ENCODE peak calls at places on chromosomes 3 and 15, in four cellular contexts. P, L, T and A are unnamed samples.

GRCh38 chr3:196471551-196471950 is 32.0 kb downstream of the RNF168 start:
- DNase-seq in T (no peak), L (no peak), P (no peak), A (no peak)

GRCh38 chr15:58179741-58180381 is 41.7 kb downstream of the AQP9 start:
- DNase-seq in L (peak), P (no peak), T (no peak), A (no peak)

GRCh38 chr3:45994661-45995369 is 809 bp downstream of the FYCO1 start:
- DNase-seq in T (no peak), P (peak), L (peak), A (peak)

GRCh38 chr3:133469140-133469731 is 69.4 kb downstream of the BFSP2 start:
- DNase-seq in T (no peak), P (no peak), L (no peak), A (peak)

GRCh38 chr3:12999147-13000140 is 73.8 kb downstream of the IQSEC1 start:
- DNase-seq in L (peak), P (no peak), T (no peak), A (peak)

GRCh38 chr3:123782488-123782887 is 101.6 kb downstream of the MYLK start:
- DNase-seq in L (no peak), T (no peak), P (no peak), A (no peak)

GRCh38 chr3:107992976-107993684 is 97.7 kb downstream of the CD47 start:
- DNase-seq in T (no peak), P (no peak), L (no peak), A (no peak)

GRCh38 chr15:42138968-42139386 is 17.5 kb downstream of the PLA2G4F start:
- DNase-seq in T (no peak), P (no peak), L (no peak), A (peak)

GRCh38 chr3:50068134-50068533 is 20.6 kb upstream of the RBM5 start:
- DNase-seq in T (no peak), P (no peak), L (no peak), A (no peak)

GRCh38 chr15:45457215-45457614 is 65.3 kb downstream of the SLC30A4 start:
- DNase-seq in T (no peak), L (no peak), P (no peak), A (no peak)

GRCh38 chr15:50261979-50262378 is 3.5 kb downstream of the HDC start:
- DNase-seq in T (no peak), L (peak), P (no peak), A (no peak)

GRCh38 chr3:168459229-168459784 is 363.6 kb upstream of the GOLIM4 start:
- DNase-seq in T (no peak), L (no peak), P (no peak), A (no peak)

GRCh38 chr3:98954806-98955205 is 53.3 kb upstream of the DCBLD2 start:
- DNase-seq in P (no peak), L (no peak), T (no peak), A (no peak)

GRCh38 chr3:46586738-46587246 is 20.7 kb upstream of the LRRC2 start:
- DNase-seq in T (no peak), P (no peak), L (no peak), A (no peak)

GRCh38 chr3:12536423-12536822 is 8.9 kb downstream of the MKRN2OS start:
- DNase-seq in P (no peak), T (no peak), L (no peak), A (no peak)

GRCh38 chr3:157360044-157360443 is 76.6 kb upstream of the PTX3 start:
- DNase-seq in L (no peak), T (no peak), P (peak), A (no peak)

GRCh38 chr3:79354179-79354688 is 413.6 kb downstream of the ROBO1 start:
- DNase-seq in T (no peak), P (no peak), L (no peak), A (no peak)

GRCh38 chr3:186070996-186071395 is 37.9 kb downstream of the ETV5 start:
- DNase-seq in L (no peak), P (no peak), T (no peak), A (no peak)

GRCh38 chr15:90959894-90960293 is 5.2 kb downstream of the RCCD1 start:
- DNase-seq in T (no peak), P (no peak), L (no peak), A (no peak)

GRCh38 chr3:153768559-153769469 is 352.4 kb upstream of the ARHGEF26 start:
- DNase-seq in T (peak), P (peak), L (peak), A (peak)

GRCh38 chr15:29569533-29570092 is 252.7 kb downstream of the TJP1 start:
- DNase-seq in L (no peak), T (no peak), P (no peak), A (no peak)

GRCh38 chr3:133490468-133491351 is 82.8 kb upstream of the CDV3 start:
- DNase-seq in P (no peak), T (peak), L (no peak), A (no peak)

DNA sequence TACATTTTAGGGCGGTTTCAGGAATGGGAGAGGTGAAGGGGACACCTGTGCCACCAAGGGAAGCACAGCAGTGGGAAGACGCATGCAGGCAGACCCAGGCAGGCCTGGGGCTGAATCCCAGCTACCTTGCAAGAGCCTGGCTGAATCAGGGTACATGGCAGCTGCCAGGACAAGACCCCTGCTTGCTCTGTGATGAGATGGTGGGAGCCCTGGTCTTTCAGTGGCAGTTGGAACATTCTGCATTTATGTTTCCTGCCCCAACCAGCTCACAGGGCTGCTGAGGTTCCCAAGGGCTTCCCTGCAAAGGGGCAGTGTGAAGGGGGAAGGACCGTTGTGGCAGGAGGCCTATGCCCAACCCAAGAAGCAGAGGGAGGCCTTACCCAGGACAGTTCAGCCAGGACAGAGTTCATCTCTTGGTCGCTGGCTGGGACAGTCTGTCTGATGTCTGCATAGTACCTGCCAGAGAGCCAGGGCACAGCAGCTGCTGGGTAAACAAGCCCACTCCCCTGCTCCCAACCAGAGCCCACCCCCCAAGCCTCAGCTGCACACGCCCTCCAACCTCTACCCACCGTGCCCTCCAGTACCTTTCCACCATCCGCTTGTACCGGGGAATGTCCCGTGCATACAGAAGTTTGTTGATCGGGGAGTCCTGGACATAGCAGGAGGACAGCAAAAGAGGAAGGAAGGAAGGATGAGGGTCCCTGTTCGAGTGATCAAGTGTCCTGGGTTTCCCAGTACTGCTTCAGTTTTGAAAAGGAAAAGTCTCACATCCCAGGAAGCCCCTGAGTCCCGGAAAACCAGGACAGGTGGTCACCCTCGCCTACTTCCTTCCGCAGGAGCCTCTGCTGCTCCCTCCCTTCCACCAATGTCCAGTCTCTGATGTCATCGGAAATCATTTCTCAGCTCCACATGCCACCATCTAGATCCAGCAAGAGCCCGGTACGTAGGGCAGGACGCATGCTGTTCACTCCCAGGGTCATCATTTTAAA is 23.1 kb downstream of the PLXNB1 start:
- DNase-seq in T (no peak), P (no peak), L (no peak), A (no peak)
- TF ChIP-seq POLR2AphosphoS2 in T (no peak), P (no peak), L (no peak), A (no peak)

DNA sequence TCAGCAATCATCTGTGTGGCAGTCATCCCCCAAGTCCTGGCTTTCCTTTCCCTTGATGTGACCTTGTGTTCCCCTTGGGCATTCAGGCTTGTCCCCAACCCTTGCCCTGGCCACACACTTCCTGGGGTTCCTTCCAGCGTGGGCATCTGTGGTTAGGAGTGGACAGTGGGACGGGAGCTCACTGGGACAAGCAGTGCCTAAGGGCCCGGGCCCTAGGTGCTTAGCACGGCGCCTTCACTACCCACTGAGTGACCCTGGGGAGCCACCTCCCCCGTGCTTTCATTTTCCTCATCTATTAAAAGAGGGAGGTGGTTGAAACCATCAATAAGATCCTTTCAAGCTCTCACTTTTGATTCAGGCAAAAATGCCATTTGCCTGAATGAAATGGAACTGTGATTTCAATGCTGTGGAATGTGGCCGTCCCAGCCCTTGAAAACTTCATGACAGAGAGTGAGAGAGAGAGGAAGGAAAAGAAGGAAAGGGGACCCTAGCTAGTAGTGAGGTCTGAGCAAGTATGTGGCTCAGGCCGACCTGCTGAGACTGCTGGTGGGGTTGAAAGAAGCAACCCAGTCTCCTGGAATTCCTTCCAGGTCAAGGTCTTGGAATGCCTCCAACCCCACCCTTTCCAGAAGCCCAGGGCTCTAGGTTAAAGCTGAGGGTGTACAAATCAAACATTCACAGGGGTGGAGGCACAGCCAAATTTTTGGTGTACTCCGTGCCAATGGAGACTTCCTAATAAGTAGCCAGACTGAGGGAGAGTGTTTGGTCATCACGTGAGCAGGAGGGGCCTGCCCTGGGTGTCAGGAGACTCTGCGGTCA is 302.9 kb downstream of the TLE3 start:
- DNase-seq in T (no peak), P (no peak), L (no peak), A (no peak)
- TF ChIP-seq POLR2AphosphoS2 in T (no peak), P (no peak), L (no peak), A (no peak)

GRCh38 chr3:55487376-55488241 is 503 bp upstream of the WNT5A start:
- DNase-seq in L (no peak), P (peak), T (no peak), A (no peak)
- TF ChIP-seq POLR2AphosphoS2 in L (no peak), P (no peak), T (no peak), A (no peak)

GRCh38 chr15:56967336-56967735 is 48.9 kb downstream of the TCF12 start:
- DNase-seq in L (no peak), T (no peak), P (no peak), A (no peak)
- TF ChIP-seq POLR2AphosphoS2 in L (no peak), T (no peak), P (no peak), A (no peak)

GRCh38 chr15:66264853-66265252 is 11.3 kb upstream of the MEGF11 start:
- DNase-seq in L (no peak), T (no peak), P (no peak), A (no peak)

GRCh38 chr15:66275352-66275751 is 18.0 kb upstream of the DIS3L start:
- DNase-seq in T (no peak), P (no peak), L (no peak), A (no peak)

GRCh38 chr15:66270932-66271331 is 17.4 kb upstream of the MEGF11 start:
- DNase-seq in T (no peak), P (no peak), L (no peak), A (no peak)

DNA sequence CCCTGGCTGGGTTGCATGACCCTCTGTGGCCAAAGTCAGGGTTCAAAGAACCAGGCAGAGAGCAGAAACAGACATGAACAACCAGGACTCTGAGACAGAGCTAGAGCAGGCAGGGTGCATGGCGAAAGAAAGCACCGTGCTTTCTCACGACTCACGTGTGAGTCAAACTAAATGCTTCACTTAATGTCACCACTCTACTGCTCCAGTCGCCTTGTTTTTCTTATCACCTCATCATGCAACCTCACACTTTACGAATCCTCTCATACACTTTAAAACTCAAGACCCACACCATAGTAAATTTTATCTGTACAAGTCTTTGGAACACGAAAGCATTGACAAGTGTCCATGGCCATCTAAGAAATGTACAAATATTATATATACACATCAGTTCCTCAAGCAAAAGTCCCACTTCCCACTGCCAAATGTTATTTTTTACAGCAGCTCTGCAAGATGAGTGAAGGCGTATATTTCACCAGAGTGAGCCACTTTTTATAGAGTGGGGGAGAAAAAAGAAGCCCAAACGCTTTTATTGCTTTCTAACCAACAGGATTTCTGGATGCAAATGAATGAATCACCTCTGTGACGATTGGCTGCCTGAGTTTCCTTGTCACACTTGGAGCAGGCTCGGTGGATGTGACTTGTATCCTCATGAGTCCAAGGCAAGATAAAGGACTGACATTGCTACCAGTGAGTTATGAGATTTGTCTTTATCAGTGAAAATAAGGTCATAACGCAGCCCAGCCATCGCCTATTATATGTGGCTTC is 16.0 kb upstream of the MEGF11 start:
- DNase-seq in T (no peak), L (peak), P (no peak), A (no peak)
- TF ChIP-seq POLR2AphosphoS2 in T (no peak), L (no peak), P (no peak), A (no peak)

GRCh38 chr3:188350956-188351355 is 197.0 kb downstream of the LPP start:
- DNase-seq in T (no peak), L (no peak), P (no peak), A (no peak)

GRCh38 chr3:188349963-188350332 is 196.0 kb downstream of the LPP start:
- DNase-seq in T (no peak), L (no peak), P (no peak), A (no peak)

GRCh38 chr3:188351648-188352047 is 197.7 kb downstream of the LPP start:
- DNase-seq in L (no peak), T (no peak), P (no peak), A (no peak)

GRCh38 chr3:188349276-188349962 is 195.5 kb downstream of the LPP start:
- DNase-seq in P (no peak), T (no peak), L (no peak), A (no peak)

GRCh38 chr3:188348445-188349244 is 194.7 kb downstream of the LPP start:
- DNase-seq in T (no peak), L (no peak), P (peak), A (peak)
- TF ChIP-seq POLR2AphosphoS2 in T (no peak), L (no peak), P (no peak), A (no peak)

GRCh38 chr15:96344120-96344705 is 13.7 kb downstream of the NR2F2 start:
- DNase-seq in T (no peak), P (no peak), L (no peak), A (no peak)

GRCh38 chr15:96343529-96344072 is 13.1 kb downstream of the NR2F2 start:
- DNase-seq in P (no peak), T (no peak), L (no peak), A (no peak)

GRCh38 chr15:96342143-96342466 is 11.6 kb downstream of the NR2F2 start:
- DNase-seq in P (no peak), T (no peak), L (no peak), A (no peak)

GRCh38 chr15:96341465-96342142 is 11.1 kb downstream of the NR2F2 start:
- DNase-seq in T (no peak), L (no peak), P (no peak), A (no peak)

GRCh38 chr15:96342611-96343528 is 12.4 kb downstream of the NR2F2 start:
- DNase-seq in L (no peak), T (no peak), P (no peak), A (no peak)
- TF ChIP-seq POLR2AphosphoS2 in L (no peak), T (no peak), P (no peak), A (no peak)

GRCh38 chr3:56923546-56924224 is 121.9 kb upstream of the ARHGEF3 start:
- DNase-seq in P (no peak), L (no peak), T (no peak), A (no peak)
- TF ChIP-seq POLR2AphosphoS2 in P (no peak), L (no peak), T (no peak), A (no peak)

GRCh38 chr3:114746502-114746901 is 400.6 kb downstream of the ZBTB20 start:
- DNase-seq in T (no peak), P (no peak), L (no peak), A (no peak)
- TF ChIP-seq POLR2AphosphoS2 in T (no peak), P (no peak), L (no peak), A (no peak)